ENCODE peak calls at places on chromosome 14, in nine cellular contexts. M, U, V, E, G, R, A, I and C are unnamed samples.

GRCh38 chr14:31792726-31793125 is 231.5 kb downstream of the NUBPL start:
- DNase-seq in M (no peak), U (no peak), V (no peak), E (no peak), G (no peak), R (no peak), A (no peak), I (no peak), C (no peak)

GRCh38 chr14:103535081-103535890 is 6.3 kb downstream of the TRMT61A start:
- DNase-seq in M (peak), U (no peak), V (peak), E (no peak), G (no peak), R (no peak), A (no peak), I (no peak), C (no peak)

GRCh38 chr14:93925374-93925895 is 1.7 kb upstream of the FAM181A start:
- DNase-seq in M (no peak), U (no peak), V (no peak), E (no peak), G (no peak), R (no peak), A (no peak), I (no peak), C (no peak)

GRCh38 chr14:75426332-75427125 is 1.3 kb upstream of the JDP2 start:
- DNase-seq in M (no peak), U (no peak), V (no peak), E (no peak), G (no peak), R (no peak), A (no peak), I (no peak), C (no peak)

GRCh38 chr14:34496679-34497513 is 34.9 kb upstream of the SPTSSA start:
- DNase-seq in M (peak), U (peak), V (peak), E (no peak), G (peak), R (peak), A (no peak), I (peak), C (no peak)

GRCh38 chr14:67762051-67762450 is 54.3 kb downstream of the ZFYVE26 start:
- DNase-seq in M (no peak), U (no peak), V (no peak), E (no peak), G (no peak), R (no peak), A (no peak), I (no peak), C (no peak)

GRCh38 chr14:79028281-79028680 is 858.1 kb downstream of the NRXN3 start:
- DNase-seq in M (no peak), U (no peak), V (no peak), E (no peak), G (no peak), R (no peak), A (no peak), I (no peak), C (no peak)

GRCh38 chr14:91692075-91692474 is 39.8 kb downstream of the CATSPERB start:
- DNase-seq in M (no peak), U (no peak), V (no peak), E (no peak), G (no peak), R (no peak), A (no peak), I (no peak), C (no peak)

GRCh38 chr14:26598672-26599131 is 869 bp upstream of the NOVA1 start:
- DNase-seq in M (peak), U (peak), V (no peak), E (peak), G (no peak), R (no peak), A (no peak), I (peak), C (no peak)

GRCh38 chr14:21840765-21841164 is 167.1 kb upstream of the OR4E1 start:
- DNase-seq in M (no peak), U (no peak), V (no peak), E (no peak), G (no peak), R (no peak), A (no peak), I (no peak), C (no peak)

GRCh38 chr14:77979666-77980351 is 179.9 kb downstream of the ADCK1 start:
- DNase-seq in M (no peak), U (no peak), V (no peak), E (peak), G (no peak), R (peak), A (no peak), I (peak), C (peak)

GRCh38 chr14:90677484-90678045 is 138.7 kb downstream of the TTC7B start:
- DNase-seq in M (no peak), U (no peak), V (no peak), E (no peak), G (no peak), R (peak), A (no peak), I (no peak), C (no peak)

GRCh38 chr14:24183014-24183481 is 5.6 kb downstream of the IPO4 start:
- DNase-seq in M (no peak), U (no peak), V (no peak), E (no peak), G (no peak), R (no peak), A (no peak), I (no peak), C (no peak)

GRCh38 chr14:96762650-96763049 is 34.5 kb upstream of the VRK1 start:
- DNase-seq in M (no peak), U (no peak), V (no peak), E (peak), G (no peak), R (peak), A (peak), I (peak), C (peak)

GRCh38 chr14:68471029-68471963 is 321.6 kb downstream of the ZFP36L1 start:
- DNase-seq in M (no peak), U (no peak), V (peak), E (no peak), G (no peak), R (no peak), A (no peak), I (no peak), C (no peak)

GRCh38 chr14:37171678-37172023 is 755 bp downstream of the SLC25A21 start:
- DNase-seq in M (no peak), U (no peak), V (no peak), E (no peak), G (no peak), R (no peak), A (no peak), I (no peak), C (no peak)

GRCh38 chr14:71780075-71780474 is 152.2 kb upstream of the RGS6 start:
- DNase-seq in M (no peak), U (no peak), V (no peak), E (no peak), G (no peak), R (no peak), A (no peak), I (no peak), C (no peak)

GRCh38 chr14:24058951-24059475 is 7.2 kb downstream of the CARMIL3 start:
- DNase-seq in M (peak), U (no peak), V (no peak), E (no peak), G (peak), R (no peak), A (no peak), I (no peak), C (no peak)

GRCh38 chr14:97489750-97490149 is 692.6 kb downstream of the VRK1 start:
- DNase-seq in M (no peak), U (no peak), V (no peak), E (no peak), G (no peak), R (no peak), A (no peak), I (no peak), C (no peak)

GRCh38 chr14:54981698-54982097 is 45.2 kb downstream of the WDHD1 start:
- DNase-seq in M (no peak), U (no peak), V (no peak), E (no peak), G (no peak), R (no peak), A (no peak), I (no peak), C (no peak)

GRCh38 chr14:79856357-79856756 is 354.9 kb downstream of the DIO2 start:
- DNase-seq in M (no peak), U (no peak), V (no peak), E (no peak), G (no peak), R (no peak), A (no peak), I (no peak), C (no peak)

GRCh38 chr14:94796278-94796677 is 26.4 kb upstream of the GSC start:
- DNase-seq in M (no peak), U (no peak), V (no peak), E (no peak), G (no peak), R (no peak), A (no peak), I (no peak), C (no peak)

GRCh38 chr14:84144166-84144565 is 1385.8 kb upstream of the FLRT2 start:
- DNase-seq in M (no peak), U (no peak), V (no peak), E (no peak), G (no peak), R (peak), A (no peak), I (no peak), C (no peak)

GRCh38 chr14:65832431-65833253 is 420.1 kb downstream of the FUT8 start:
- DNase-seq in M (no peak), U (no peak), V (no peak), E (no peak), G (no peak), R (peak), A (no peak), I (no peak), C (no peak)

GRCh38 chr14:49497267-49497666 is 88.9 kb downstream of the RPS29 start:
- DNase-seq in M (no peak), U (no peak), V (no peak), E (no peak), G (no peak), R (no peak), A (no peak), I (no peak), C (no peak)

GRCh38 chr14:42950363-42950762 is 1343.7 kb downstream of the LRFN5 start:
- DNase-seq in M (no peak), U (no peak), V (no peak), E (no peak), G (no peak), R (no peak), A (no peak), I (no peak), C (no peak)

GRCh38 chr14:57493467-57494181 is at the start of gene CCDC198:
- DNase-seq in M (no peak), U (no peak), V (no peak), E (no peak), G (no peak), R (no peak), A (no peak), I (no peak), C (no peak)

GRCh38 chr14:71693373-71693772 is 238.9 kb upstream of the RGS6 start:
- DNase-seq in M (no peak), U (no peak), V (no peak), E (no peak), G (no peak), R (no peak), A (no peak), I (no peak), C (no peak)

GRCh38 chr14:75906680-75907280 is 75.0 kb downstream of the TGFB3 start:
- DNase-seq in M (no peak), U (no peak), V (no peak), E (peak), G (no peak), R (peak), A (peak), I (peak), C (peak)

GRCh38 chr14:52351561-52352491 is 37.7 kb downstream of the PTGER2 start:
- DNase-seq in M (no peak), U (no peak), V (no peak), E (no peak), G (no peak), R (peak), A (peak), I (no peak), C (no peak)

GRCh38 chr14:64998455-64998931 is 11.8 kb downstream of the FNTB start:
- DNase-seq in M (no peak), U (no peak), V (no peak), E (no peak), G (no peak), R (no peak), A (no peak), I (no peak), C (no peak)

GRCh38 chr14:65961004-65961403 is 525.2 kb upstream of the CCDC196 start:
- DNase-seq in M (peak), U (no peak), V (peak), E (peak), G (no peak), R (peak), A (peak), I (no peak), C (peak)

GRCh38 chr14:64506751-64507150 is 2.2 kb downstream of the ZBTB1 start:
- DNase-seq in M (no peak), U (no peak), V (no peak), E (no peak), G (no peak), R (no peak), A (no peak), I (no peak), C (no peak)

GRCh38 chr14:50773632-50774541 is 57.1 kb downstream of the NIN start:
- DNase-seq in M (no peak), U (no peak), V (no peak), E (peak), G (peak), R (peak), A (no peak), I (peak), C (peak)

GRCh38 chr14:71212683-71213107 is 305.4 kb downstream of the PCNX1 start:
- DNase-seq in M (no peak), U (no peak), V (no peak), E (no peak), G (peak), R (no peak), A (no peak), I (no peak), C (no peak)

GRCh38 chr14:68780358-68781160 is 12.3 kb downstream of the ZFP36L1 start:
- DNase-seq in M (peak), U (peak), V (peak), E (no peak), G (no peak), R (peak), A (peak), I (peak), C (no peak)

GRCh38 chr14:29265852-29266251 is 499.3 kb downstream of the FOXG1 start:
- DNase-seq in M (no peak), U (no peak), V (no peak), E (no peak), G (no peak), R (no peak), A (no peak), I (no peak), C (no peak)